ENCODE peak calls at places on chromosomes 13 and 19, in nine cellular contexts. C is stimulated activated CD4-positive, alpha-beta T cell treated with anti-CD3 and anti-CD28 coated beads, Interleukin-4, amount 100 ng/mL, for 48 hours; Z is glomerular endothelial cell; L is AG09309; O is activated naive CD4-positive, alpha-beta T cell treated with anti-CD3 and anti-CD28 coated beads for 36 hours; G is activated CD8-positive, alpha-beta memory T cell treated with anti-CD3 and anti-CD28 coated beads for 4 hours; S is AG04450; A is pancreas; P is tibial nerve. U is an unnamed sample.

GRCh38 chr13:29369060-29369743 is 226.3 kb downstream of the SLC7A1 start:
- DNase-seq in C (no peak), Z (peak), L (no peak), O (peak), G (no peak), S (no peak), A (no peak), P (no peak), U (no peak)

GRCh38 chr13:67147257-67148218 is 82.6 kb downstream of the PCDH9 start:
- DNase-seq in C (no peak), Z (no peak), L (no peak), O (no peak), G (no peak), S (peak), A (no peak), P (no peak), U (no peak)

GRCh38 chr19:6484831-6485230 is 3.2 kb upstream of the DENND1C start:
- DNase-seq in C (no peak), Z (no peak), L (no peak), O (no peak), G (no peak), S (no peak), A (no peak), P (no peak), U (no peak)

GRCh38 chr13:65892859-65893258 is 1337.3 kb downstream of the PCDH9 start:
- DNase-seq in C (no peak), Z (peak), L (no peak), O (no peak), G (no peak), S (no peak), A (no peak), P (no peak), U (no peak)

GRCh38 chr19:10183926-10184325 is 10.8 kb downstream of the DNMT1 start:
- DNase-seq in C (no peak), Z (no peak), L (no peak), O (peak), G (no peak), S (no peak), A (no peak), P (no peak), U (no peak)

GRCh38 chr13:61900033-61900432 is 484.4 kb upstream of the PCDH20 start:
- DNase-seq in C (no peak), Z (no peak), L (no peak), O (no peak), G (no peak), S (no peak), A (no peak), P (no peak), U (no peak)

GRCh38 chr13:67258482-67258881 is 28.3 kb upstream of the PCDH9 start:
- DNase-seq in C (no peak), Z (no peak), L (no peak), O (no peak), G (no peak), S (no peak), A (no peak), P (no peak), U (no peak)

GRCh38 chr13:33978653-33979052 is 160.7 kb downstream of the RFC3 start:
- DNase-seq in C (no peak), Z (no peak), L (no peak), O (no peak), G (no peak), S (no peak), A (no peak), P (no peak), U (no peak)

GRCh38 chr13:103859952-103860351 is 793.7 kb upstream of the SLC10A2 start:
- DNase-seq in C (no peak), Z (no peak), L (no peak), O (no peak), G (no peak), S (no peak), A (no peak), P (no peak), U (no peak)

GRCh38 chr13:31965361-31966066 is 66.1 kb upstream of the FRY start:
- DNase-seq in C (no peak), Z (peak), L (no peak), O (no peak), G (no peak), S (no peak), A (no peak), P (no peak), U (no peak)

GRCh38 chr13:42594577-42595571 is 20.9 kb downstream of the TNFSF11 start:
- DNase-seq in C (peak), Z (peak), L (peak), O (peak), G (peak), S (peak), A (no peak), P (no peak), U (no peak)